ENCODE peak calls at places on chromosome 13, in nine cellular contexts. G is T-helper 17 cell; O is stimulated activated CD4-positive, alpha-beta T cell treated with anti-CD3 and anti-CD28 coated beads, TNF-alpha, amount 100 ng/mL, for 4 hours; H is SHP77; U is mucosa of descending colon; J is activated T-helper 9 cell treated with anti-CD3 and anti-CD28 coated beads, Interleukin-2, amount 50 U/mL, for 16 hours; T is GM13977; C is cardiac muscle cell; F is CD8-positive, alpha-beta memory T cell. A is an unnamed sample.

GRCh38 chr13:33797622-33798021 is 20.3 kb upstream of the RFC3 start:
- DNase-seq in G (no peak), O (no peak), H (no peak), U (no peak), J (no peak), T (no peak), C (no peak), F (no peak), A (no peak)

GRCh38 chr13:98429531-98429930 is 147.4 kb downstream of the STK24 start:
- DNase-seq in G (no peak), O (no peak), H (no peak), U (no peak), J (no peak), T (no peak), C (no peak), F (no peak), A (no peak)

GRCh38 chr13:93539914-93540313 is 313.3 kb downstream of the GPC6 start:
- DNase-seq in G (no peak), O (no peak), H (no peak), U (no peak), J (no peak), T (no peak), C (no peak), F (no peak), A (no peak)

GRCh38 chr13:110250258-110250891 is 56.6 kb downstream of the COL4A1 start:
- DNase-seq in G (no peak), O (no peak), H (no peak), U (no peak), J (no peak), T (no peak), C (no peak), F (no peak), A (no peak)

GRCh38 chr13:105940882-105941281 is 594.6 kb downstream of the EFNB2 start:
- DNase-seq in G (no peak), O (no peak), H (no peak), U (no peak), J (no peak), T (no peak), C (no peak), F (no peak), A (no peak)

GRCh38 chr13:26227396-26227971 is 5.4 kb upstream of the RNF6 start:
- DNase-seq in G (no peak), O (no peak), H (no peak), U (no peak), J (no peak), T (no peak), C (no peak), F (no peak), A (no peak)

GRCh38 chr13:107458269-107458668 is 757.1 kb downstream of the LIG4 start:
- DNase-seq in G (no peak), O (no peak), H (peak; percentile 76), U (no peak), J (no peak), T (no peak), C (no peak), F (no peak), A (no peak)

GRCh38 chr13:85543144-85543543 is 256.1 kb downstream of the SLITRK6 start:
- DNase-seq in G (no peak), O (no peak), H (peak; percentile 70), U (no peak), J (no peak), T (no peak), C (no peak), F (no peak), A (no peak)

GRCh38 chr13:95243207-95243606 is 58.0 kb downstream of the ABCC4 start:
- DNase-seq in G (no peak), O (no peak), H (no peak), U (no peak), J (no peak), T (no peak), C (no peak), F (no peak), A (no peak)

GRCh38 chr13:76879211-76879875 is 6.9 kb downstream of the KCTD12 start:
- DNase-seq in G (peak; percentile 15), O (no peak), H (no peak), U (peak; percentile 47), J (peak; percentile 32), T (peak; percentile 63), C (no peak), F (peak; percentile 47), A (peak; percentile 68)

A was measured in RKO.